ENCODE peak calls at places on chromosome 20, in eight cellular contexts. P, G, U, W, R, C, D and K are unnamed samples.

GRCh38 chr20:38304845-38305447 is 990 bp downstream of the BPI start:
- DNase-seq in R (peak; percentile 51), G (no peak), P (no peak), D (no peak), C (no peak), W (no peak), U (peak; percentile 11), K (no peak)

GRCh38 chr20:419556-420168 is 11.6 kb downstream of the RBCK1 start:
- DNase-seq in G (no peak), U (no peak), R (peak; percentile 13), W (no peak), P (peak; percentile 65), D (no peak), C (no peak), K (no peak)

GRCh38 chr20:32968833-32969241 is 35.4 kb downstream of the SUN5 start:
- DNase-seq in D (no peak), C (peak; percentile 80), W (peak; percentile 7), U (no peak), G (no peak), P (peak; percentile 33), R (no peak), K (no peak)

GRCh38 chr20:62652051-62652893 is 10.0 kb downstream of the SLCO4A1 start:
- DNase-seq in U (peak; percentile 78), P (peak; percentile 98), C (peak; percentile 97), D (no peak), R (peak; percentile 91), W (peak; percentile 96), G (peak; percentile 59), K (peak; percentile 78)

GRCh38 chr20:51388227-51388626 is 154.3 kb downstream of the NFATC2 start:
- DNase-seq in P (no peak), D (no peak), W (no peak), G (no peak), U (no peak), C (no peak), R (no peak), K (no peak)

GRCh38 chr20:63628246-63628975 is 1.5 kb upstream of the GMEB2 start:
- DNase-seq in P (peak; percentile 78), G (no peak), C (no peak), U (no peak), D (peak; percentile 95), R (peak; percentile 83), W (no peak), K (peak; percentile 57)

GRCh38 chr20:14790771-14791517 is 453.5 kb upstream of the FLRT3 start:
- DNase-seq in D (no peak), C (no peak), U (no peak), G (no peak), W (no peak), P (no peak), R (peak; percentile 60), K (no peak)

GRCh38 chr20:57389695-57390603 is 1.2 kb upstream of the RBM38 start:
- DNase-seq in R (peak; percentile 41), P (peak; percentile 64), D (no peak), G (peak; percentile 65), W (no peak), U (no peak), C (no peak), K (peak; percentile 32)

GRCh38 chr20:46690219-46691111 is 1.2 kb upstream of the TP53RK start:
- DNase-seq in U (no peak), R (no peak), P (no peak), D (no peak), W (no peak), C (no peak), G (no peak), K (no peak)

GRCh38 chr20:35443003-35443402 is 5.0 kb upstream of the GDF5 start:
- DNase-seq in R (no peak), D (peak; percentile 68), P (no peak), U (no peak), G (no peak), C (no peak), W (no peak), K (no peak)

GRCh38 chr20:57835462-57836455 is 125.9 kb upstream of the PMEPA1 start:
- DNase-seq in D (peak; percentile 97), G (no peak), W (no peak), P (peak; percentile 33), C (no peak), U (no peak), R (no peak), K (no peak)

GRCh38 chr20:32457476-32457986 is 99.4 kb downstream of the ASXL1 start:
- DNase-seq in R (peak; percentile 82), D (peak; percentile 57), W (peak; percentile 68), G (no peak), C (no peak), P (no peak), U (peak; percentile 71), K (no peak)

GRCh38 chr20:19620471-19620870 is 137.6 kb upstream of the RIN2 start:
- DNase-seq in D (peak; percentile 78), U (no peak), W (peak; percentile 47), G (no peak), C (no peak), P (no peak), R (no peak), K (no peak)

GRCh38 chr20:63121749-63122405 is 94.1 kb downstream of the YTHDF1 start:
- DNase-seq in G (no peak), C (peak; percentile 65), P (peak; percentile 29), D (no peak), R (no peak), U (no peak), W (no peak), K (no peak)

GRCh38 chr20:37596890-37597539 is 69.3 kb upstream of the BLCAP start:
- DNase-seq in W (no peak), G (no peak), P (no peak), R (no peak), C (no peak), U (no peak), D (peak; percentile 32), K (no peak)

GRCh38 chr20:45842169-45842812 is 8.7 kb downstream of the SNX21 start:
- DNase-seq in G (no peak), W (no peak), D (no peak), U (no peak), R (no peak), C (no peak), P (no peak), K (no peak)

GRCh38 chr20:49668181-49668877 is 45.3 kb downstream of the B4GALT5 start:
- DNase-seq in W (peak; percentile 62), R (peak; percentile 87), P (no peak), D (no peak), U (peak; percentile 65), G (peak; percentile 70), C (no peak), K (peak; percentile 14)

GRCh38 chr20:44722990-44723389 is 7.8 kb downstream of the CCN5 start:
- DNase-seq in R (no peak), W (no peak), C (no peak), D (no peak), G (no peak), U (no peak), P (no peak), K (no peak)

GRCh38 chr20:61951695-61952533 is 113.8 kb downstream of the TAF4 start:
- DNase-seq in R (no peak), C (peak; percentile 60), U (no peak), P (peak; percentile 35), G (no peak), W (no peak), D (no peak), K (no peak)

GRCh38 chr20:18628330-18628941 is 40.6 kb downstream of the DTD1 start:
- DNase-seq in R (no peak), P (no peak), D (peak; percentile 50), G (no peak), U (no peak), C (no peak), W (peak; percentile 13), K (no peak)

GRCh38 chr20:51366155-51366886 is 176.2 kb downstream of the NFATC2 start:
- DNase-seq in C (no peak), W (peak; percentile 34), D (no peak), P (peak; percentile 88), U (no peak), R (no peak), G (no peak), K (no peak)

GRCh38 chr20:44133424-44133823 is 53.6 kb downstream of the JPH2 start:
- DNase-seq in C (no peak), W (no peak), U (no peak), G (no peak), P (peak; percentile 41), D (no peak), R (no peak), K (no peak)

GRCh38 chr20:19828233-19828632 is 70.2 kb downstream of the RIN2 start:
- DNase-seq in D (no peak), U (peak; percentile 36), C (no peak), G (no peak), R (peak; percentile 41), W (no peak), P (no peak), K (no peak)